ENCODE peak calls at places on chromosomes 4 and X, in eight cellular contexts. One of them, this sample, is unnamed.

GRCh38 chr4:28360681-28361080 is 1500.0 kb downstream of the STIM2 start:
- DNase-seq in keratinocyte: no peak
- DNase-seq in suprapubic skin: no peak
- DNase-seq in foreskin fibroblast: no peak
- DNase-seq in HepG2: no peak
- DNase-seq in fibroblast of mammary gland: no peak
- DNase-seq in adrenal gland: no peak
- DNase-seq in BJ: no peak
- DNase-seq in this sample: no peak

GRCh38 chrX:154458954-154459829 is 1.1 kb downstream of the PLXNA3 start:
- DNase-seq in foreskin fibroblast: peak
- DNase-seq in suprapubic skin: no peak
- DNase-seq in adrenal gland: peak
- DNase-seq in BJ: no peak
- DNase-seq in keratinocyte: no peak
- DNase-seq in fibroblast of mammary gland: no peak
- DNase-seq in HepG2: no peak
- DNase-seq in this sample: no peak

GRCh38 chrX:110146521-110146920 is 143.6 kb downstream of the TMEM164 start:
- DNase-seq in adrenal gland: no peak
- DNase-seq in fibroblast of mammary gland: peak
- DNase-seq in suprapubic skin: no peak
- DNase-seq in HepG2: peak
- DNase-seq in BJ: no peak
- DNase-seq in keratinocyte: no peak
- DNase-seq in foreskin fibroblast: peak
- DNase-seq in this sample: peak

GRCh38 chr4:77209936-77210335 is 52.9 kb downstream of the CCNG2 start:
- DNase-seq in fibroblast of mammary gland: no peak
- DNase-seq in suprapubic skin: no peak
- DNase-seq in BJ: no peak
- DNase-seq in adrenal gland: no peak
- DNase-seq in HepG2: no peak
- DNase-seq in foreskin fibroblast: no peak
- DNase-seq in keratinocyte: no peak
- DNase-seq in this sample: no peak

GRCh38 chrX:129449141-129449540 is 74.1 kb downstream of the SMARCA1 start:
- DNase-seq in BJ: no peak
- DNase-seq in suprapubic skin: no peak
- DNase-seq in HepG2: no peak
- DNase-seq in foreskin fibroblast: no peak
- DNase-seq in fibroblast of mammary gland: no peak
- DNase-seq in keratinocyte: no peak
- DNase-seq in adrenal gland: no peak
- DNase-seq in this sample: no peak

GRCh38 chr4:2835978-2836377 is 7.7 kb upstream of the ADD1 start:
- DNase-seq in suprapubic skin: no peak
- DNase-seq in adrenal gland: peak
- DNase-seq in fibroblast of mammary gland: no peak
- DNase-seq in foreskin fibroblast: no peak
- DNase-seq in keratinocyte: no peak
- DNase-seq in BJ: no peak
- DNase-seq in HepG2: no peak
- DNase-seq in this sample: no peak

GRCh38 chr4:108430921-108431320 is 189.5 kb upstream of the RPL34 start:
- DNase-seq in foreskin fibroblast: no peak
- DNase-seq in fibroblast of mammary gland: no peak
- DNase-seq in keratinocyte: no peak
- DNase-seq in BJ: no peak
- DNase-seq in HepG2: no peak
- DNase-seq in adrenal gland: no peak
- DNase-seq in suprapubic skin: no peak
- DNase-seq in this sample: no peak

GRCh38 chr4:140621161-140621560 is 52.4 kb upstream of the UCP1 start:
- DNase-seq in HepG2: no peak
- DNase-seq in BJ: no peak
- DNase-seq in suprapubic skin: no peak
- DNase-seq in keratinocyte: no peak
- DNase-seq in adrenal gland: no peak
- DNase-seq in fibroblast of mammary gland: no peak
- DNase-seq in foreskin fibroblast: no peak
- DNase-seq in this sample: no peak

GRCh38 chrX:30060718-30061117 is 154.6 kb upstream of the MAGEB2 start:
- DNase-seq in adrenal gland: no peak
- DNase-seq in foreskin fibroblast: peak
- DNase-seq in BJ: no peak
- DNase-seq in suprapubic skin: no peak
- DNase-seq in fibroblast of mammary gland: peak
- DNase-seq in HepG2: no peak
- DNase-seq in keratinocyte: no peak
- DNase-seq in this sample: peak

GRCh38 chr4:54254116-54254914 is 25.2 kb downstream of the PDGFRA start:
- DNase-seq in fibroblast of mammary gland: no peak
- DNase-seq in suprapubic skin: no peak
- DNase-seq in BJ: no peak
- DNase-seq in keratinocyte: no peak
- DNase-seq in HepG2: no peak
- DNase-seq in foreskin fibroblast: peak
- DNase-seq in adrenal gland: no peak
- DNase-seq in this sample: peak

GRCh38 chr4:2934077-2934812 is 29.0 kb downstream of the NOP14 start:
- DNase-seq in foreskin fibroblast: peak
- DNase-seq in keratinocyte: no peak
- DNase-seq in suprapubic skin: peak
- DNase-seq in fibroblast of mammary gland: peak
- DNase-seq in adrenal gland: peak
- DNase-seq in HepG2: no peak
- DNase-seq in BJ: no peak
- DNase-seq in this sample: peak

GRCh38 chr4:20544645-20545044 is 155.6 kb upstream of the PACRGL start:
- DNase-seq in BJ: no peak
- DNase-seq in suprapubic skin: no peak
- DNase-seq in HepG2: peak
- DNase-seq in fibroblast of mammary gland: peak
- DNase-seq in keratinocyte: no peak
- DNase-seq in adrenal gland: no peak
- DNase-seq in foreskin fibroblast: peak
- DNase-seq in this sample: peak

GRCh38 chr4:163866728-163867313 is 372.3 kb downstream of the TMA16 start:
- DNase-seq in keratinocyte: peak
- DNase-seq in HepG2: no peak
- DNase-seq in foreskin fibroblast: no peak
- DNase-seq in BJ: no peak
- DNase-seq in suprapubic skin: no peak
- DNase-seq in fibroblast of mammary gland: peak
- DNase-seq in adrenal gland: no peak
- DNase-seq in this sample: no peak

GRCh38 chrX:123833387-123833786 is 26.5 kb upstream of the XIAP start:
- DNase-seq in adrenal gland: peak
- DNase-seq in foreskin fibroblast: peak
- DNase-seq in suprapubic skin: no peak
- DNase-seq in HepG2: peak
- DNase-seq in BJ: no peak
- DNase-seq in fibroblast of mammary gland: peak
- DNase-seq in keratinocyte: no peak
- DNase-seq in this sample: peak

GRCh38 chr4:72107456-72107855 is 75.7 kb downstream of the NPFFR2 start:
- DNase-seq in keratinocyte: no peak
- DNase-seq in suprapubic skin: no peak
- DNase-seq in BJ: no peak
- DNase-seq in fibroblast of mammary gland: no peak
- DNase-seq in foreskin fibroblast: no peak
- DNase-seq in adrenal gland: no peak
- DNase-seq in HepG2: no peak
- DNase-seq in this sample: no peak

GRCh38 chr4:183332447-183332846 is 10.2 kb upstream of the CLDN24 start:
- DNase-seq in suprapubic skin: no peak
- DNase-seq in foreskin fibroblast: no peak
- DNase-seq in HepG2: no peak
- DNase-seq in keratinocyte: no peak
- DNase-seq in BJ: no peak
- DNase-seq in adrenal gland: no peak
- DNase-seq in fibroblast of mammary gland: no peak
- DNase-seq in this sample: no peak
- TF ChIP-seq CTCF in suprapubic skin: no peak
- TF ChIP-seq CTCF in foreskin fibroblast: no peak
- TF ChIP-seq CTCF in HepG2: no peak
- TF ChIP-seq CTCF in keratinocyte: no peak
- TF ChIP-seq CTCF in BJ: no peak
- TF ChIP-seq CTCF in adrenal gland: no peak
- TF ChIP-seq CTCF in fibroblast of mammary gland: no peak
- TF ChIP-seq CTCF in this sample: no peak

DNA sequence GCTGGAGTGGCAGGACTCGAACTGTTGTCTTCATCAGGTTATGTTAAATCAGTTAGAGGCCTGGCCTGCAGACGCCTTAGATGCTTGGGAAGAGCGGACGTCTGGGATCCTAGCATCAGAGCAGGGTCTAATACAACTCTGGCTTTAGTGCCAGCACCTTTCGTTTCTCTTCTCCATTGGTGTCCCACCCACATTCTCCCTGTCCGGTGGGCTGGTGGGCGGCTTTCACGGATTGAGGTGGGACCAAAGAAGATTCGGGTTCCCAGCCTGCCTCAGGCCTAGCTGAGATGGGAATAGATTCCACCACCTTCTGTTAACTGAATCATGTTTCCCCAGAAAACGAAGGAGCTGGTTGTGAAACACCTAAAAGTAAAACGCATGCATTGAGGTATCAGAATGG is 939 bp downstream of the PDK3 start:
- DNase-seq in BJ: no peak
- DNase-seq in suprapubic skin: no peak
- DNase-seq in foreskin fibroblast: no peak
- DNase-seq in HepG2: no peak
- DNase-seq in keratinocyte: no peak
- DNase-seq in adrenal gland: no peak
- DNase-seq in fibroblast of mammary gland: no peak
- DNase-seq in this sample: no peak
- H3K4me3 ChIP-seq in BJ: peak
- H3K4me3 ChIP-seq in suprapubic skin: peak
- H3K4me3 ChIP-seq in foreskin fibroblast: no peak
- H3K4me3 ChIP-seq in HepG2: peak
- H3K4me3 ChIP-seq in keratinocyte: no peak
- H3K4me3 ChIP-seq in adrenal gland: no peak
- H3K4me3 ChIP-seq in fibroblast of mammary gland: peak
- H3K4me3 ChIP-seq in this sample: no peak

DNA sequence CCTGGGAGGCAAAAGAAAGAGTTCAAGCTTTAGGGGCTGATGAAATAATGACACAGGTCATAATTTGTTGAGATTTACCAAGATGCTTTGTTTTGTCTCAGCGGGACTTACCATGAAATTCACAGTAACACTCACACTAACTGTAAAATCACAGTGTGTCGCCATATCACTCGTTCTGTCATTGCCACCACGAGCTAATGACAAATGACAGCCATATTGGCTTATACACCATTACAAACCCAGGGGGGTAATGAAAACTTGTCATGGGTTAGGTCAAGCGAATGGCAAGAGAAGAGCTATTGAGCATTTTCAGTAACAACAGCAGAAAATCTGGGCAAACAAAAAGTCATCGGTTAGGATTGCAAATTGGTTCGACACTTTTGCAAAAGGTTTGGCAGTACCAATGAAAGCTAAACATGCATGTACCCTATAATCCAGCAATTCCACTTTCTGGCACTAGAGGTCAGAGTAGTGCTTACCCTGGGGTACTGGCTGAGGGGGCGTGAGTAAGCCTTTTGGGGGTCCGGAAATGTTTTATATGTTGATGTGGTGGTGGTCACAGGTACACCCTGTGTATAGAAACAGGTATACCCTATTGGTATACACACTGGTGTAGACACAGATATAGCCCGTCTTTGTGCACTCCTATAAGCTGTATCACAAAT is 83.9 kb upstream of the RAI2 start:
- DNase-seq in suprapubic skin: no peak
- DNase-seq in foreskin fibroblast: peak
- DNase-seq in HepG2: peak
- DNase-seq in fibroblast of mammary gland: peak
- DNase-seq in keratinocyte: no peak
- DNase-seq in adrenal gland: no peak
- DNase-seq in BJ: no peak
- DNase-seq in this sample: no peak
- TF ChIP-seq CTCF in suprapubic skin: no peak
- TF ChIP-seq CTCF in foreskin fibroblast: peak
- TF ChIP-seq CTCF in HepG2: peak
- TF ChIP-seq CTCF in fibroblast of mammary gland: peak
- TF ChIP-seq CTCF in keratinocyte: peak
- TF ChIP-seq CTCF in adrenal gland: peak
- TF ChIP-seq CTCF in BJ: peak
- TF ChIP-seq CTCF in this sample: peak

GRCh38 chr4:271492-272103 is 33.7 kb downstream of the ZNF732 start:
- DNase-seq in keratinocyte: no peak
- DNase-seq in fibroblast of mammary gland: no peak
- DNase-seq in BJ: no peak
- DNase-seq in adrenal gland: no peak
- DNase-seq in foreskin fibroblast: no peak
- DNase-seq in suprapubic skin: no peak
- DNase-seq in HepG2: no peak
- DNase-seq in this sample: no peak

DNA sequence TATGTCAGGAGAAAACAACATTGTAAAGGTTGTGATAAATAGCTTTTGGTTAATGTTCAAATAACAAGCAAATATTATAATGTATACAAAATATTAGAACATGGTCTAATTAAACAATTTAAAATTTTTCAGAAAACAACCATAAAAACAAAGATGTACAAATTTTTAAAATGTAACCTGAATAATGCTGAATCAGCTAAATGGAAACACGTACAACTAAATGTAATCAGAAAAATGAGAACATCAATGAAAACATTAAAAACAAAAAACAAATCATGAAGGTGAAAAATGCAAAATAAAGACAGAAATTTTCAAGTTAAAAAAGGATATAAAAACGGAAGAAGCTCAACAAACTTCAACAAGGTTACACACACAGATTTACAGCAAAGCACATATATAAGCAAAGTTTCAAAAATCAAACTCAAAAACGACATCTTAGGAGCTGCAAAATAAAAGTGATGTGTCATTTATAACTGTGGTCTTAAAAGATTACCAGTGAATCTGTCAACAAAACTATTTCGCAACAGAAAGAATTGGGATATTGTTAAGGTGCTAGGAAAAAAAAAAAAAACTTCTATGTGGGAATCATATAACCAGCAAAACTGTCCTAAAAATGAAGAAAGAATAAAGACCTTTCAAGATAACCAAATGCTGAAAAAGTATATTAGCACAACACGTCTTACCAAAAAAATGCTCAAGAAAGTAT is 31.8 kb downstream of the ZNF732 start:
- DNase-seq in foreskin fibroblast: no peak
- DNase-seq in suprapubic skin: no peak
- DNase-seq in HepG2: no peak
- DNase-seq in fibroblast of mammary gland: no peak
- DNase-seq in adrenal gland: no peak
- DNase-seq in BJ: no peak
- DNase-seq in keratinocyte: no peak
- DNase-seq in this sample: no peak
- H3K4me3 ChIP-seq in foreskin fibroblast: no peak
- H3K4me3 ChIP-seq in suprapubic skin: no peak
- H3K4me3 ChIP-seq in HepG2: no peak
- H3K4me3 ChIP-seq in fibroblast of mammary gland: no peak
- H3K4me3 ChIP-seq in adrenal gland: no peak
- H3K4me3 ChIP-seq in BJ: no peak
- H3K4me3 ChIP-seq in keratinocyte: no peak
- H3K4me3 ChIP-seq in this sample: no peak